ENCODE peak calls at places on chromosomes 7 and 10, in nine cellular contexts. E is pancreas; C is heart left ventricle; W is fibroblast of lung; M is iPS DF 6.9; S is CD8-positive, alpha-beta T cell; J is IMR-90; P is H9; G is lower lobe of right lung. L is an unnamed sample.

GRCh38 chr7:79964463-79964862 is 170.2 kb upstream of the GNAI1 start:
- DNase-seq in M (no peak), G (no peak), J (peak; percentile 37), C (no peak), W (no peak), S (no peak), P (no peak), E (no peak), L (no peak)

GRCh38 chr10:132937861-132938260 is 4.5 kb downstream of the CFAP46 start:
- DNase-seq in W (no peak), S (no peak), M (no peak), G (peak; percentile 42), J (no peak), P (no peak), E (no peak), C (no peak), L (no peak)

GRCh38 chr10:14609178-14609577 is 165.5 kb downstream of the FAM107B start:
- DNase-seq in P (no peak), W (no peak), E (no peak), G (no peak), M (no peak), S (no peak), C (no peak), J (no peak), L (no peak)

GRCh38 chr7:107939472-107940145 is 48.6 kb downstream of the DLD start:
- DNase-seq in W (peak; percentile 95), J (peak; percentile 88), C (peak; percentile 70), S (no peak), E (no peak), M (no peak), P (no peak), G (peak; percentile 34), L (peak; percentile 85)

GRCh38 chr7:52565980-52566379 is 469.5 kb upstream of the POM121L12 start:
- DNase-seq in J (no peak), P (no peak), W (no peak), E (no peak), M (no peak), C (no peak), G (no peak), S (no peak), L (no peak)

GRCh38 chr10:72742077-72742476 is 50.1 kb downstream of the MCU start:
- DNase-seq in C (no peak), S (no peak), P (no peak), G (no peak), M (no peak), E (no peak), W (no peak), J (no peak), L (no peak)

GRCh38 chr7:88315532-88315931 is 8.8 kb upstream of the STEAP4 start:
- DNase-seq in P (no peak), E (no peak), G (no peak), M (no peak), J (no peak), S (no peak), C (no peak), W (no peak), L (no peak)

GRCh38 chr10:101741938-101742337 is 34.0 kb downstream of the FGF8 start:
- DNase-seq in M (no peak), W (no peak), S (no peak), C (no peak), G (no peak), J (no peak), E (no peak), P (no peak), L (no peak)

GRCh38 chr7:608954-609711 is 89.5 kb upstream of the PDGFA start:
- DNase-seq in P (no peak), J (no peak), G (peak; percentile 27), W (peak; percentile 24), S (no peak), M (no peak), C (no peak), E (no peak), L (peak; percentile 32)

GRCh38 chr7:90688826-90689225 is 92.7 kb downstream of the CDK14 start:
- DNase-seq in G (no peak), C (no peak), W (no peak), E (no peak), J (no peak), M (no peak), S (no peak), P (no peak), L (peak; percentile 25)

GRCh38 chr10:118035358-118036031 is 11.2 kb downstream of the RAB11FIP2 start:
- DNase-seq in G (no peak), W (peak; percentile 36), M (no peak), J (no peak), C (no peak), S (no peak), E (no peak), P (no peak), L (no peak)

GRCh38 chr7:33854951-33855350 is 50.4 kb upstream of the BMPER start:
- DNase-seq in M (no peak), J (peak; percentile 95), P (no peak), E (no peak), C (no peak), G (no peak), W (peak; percentile 98), S (no peak), L (no peak)

GRCh38 chr7:130921391-130922180 is 187.6 kb upstream of the KLF14 start:
- DNase-seq in G (no peak), W (peak; percentile 97), C (peak; percentile 70), P (no peak), S (no peak), E (no peak), J (peak; percentile 85), M (no peak), L (peak; percentile 16)

GRCh38 chr7:50631639-50632038 is 66.4 kb upstream of the DDC start:
- DNase-seq in J (no peak), S (no peak), W (no peak), M (no peak), E (no peak), P (no peak), G (no peak), C (no peak), L (peak; percentile 10)

GRCh38 chr7:159144756-159145543 is at the start of gene VIPR2:
- DNase-seq in J (no peak), C (peak; percentile 51), E (peak; percentile 71), P (peak; percentile 66), S (no peak), M (no peak), W (no peak), G (no peak), L (no peak)

GRCh38 chr7:22129166-22129565 is 183.5 kb upstream of the CDCA7L start:
- DNase-seq in E (no peak), S (no peak), W (no peak), J (no peak), C (no peak), P (no peak), M (no peak), G (no peak), L (no peak)

GRCh38 chr7:54757711-54758110 is 1.3 kb downstream of the SEC61G start:
- DNase-seq in W (no peak), C (no peak), E (no peak), G (no peak), J (no peak), M (no peak), S (no peak), P (no peak), L (no peak)

GRCh38 chr7:145175366-145175765 is 339.5 kb upstream of the TPK1 start:
- DNase-seq in E (no peak), M (no peak), W (no peak), P (no peak), G (no peak), J (no peak), S (no peak), C (no peak), L (no peak)

GRCh38 chr7:17952387-17952786 is 12.1 kb upstream of the SNX13 start:
- DNase-seq in E (no peak), S (no peak), G (no peak), J (no peak), P (no peak), M (no peak), C (no peak), W (no peak), L (no peak)

GRCh38 chr7:106419455-106420182 is 134.8 kb upstream of the NAMPT start:
- DNase-seq in E (no peak), M (no peak), G (no peak), W (peak; percentile 13), C (no peak), J (no peak), S (no peak), P (no peak), L (no peak)
- H3K4me1 ChIP-seq in E (peaks cover 21% of the 10 kb centered on the region), M (no peaks in the 10 kb centered on the region), G (peaks cover 62% of the 10 kb centered on the region), W (peaks cover 18% of the 10 kb centered on the region), C (peaks cover 12% of the 10 kb centered on the region), J (peaks cover 20% of the 10 kb centered on the region), S (no peaks in the 10 kb centered on the region), P (no peaks in the 10 kb centered on the region), L (peaks cover 2% of the 10 kb centered on the region)

GRCh38 chr7:36407636-36408550 is 18.2 kb downstream of the ANLN start:
- DNase-seq in J (no peak), C (no peak), G (no peak), M (no peak), P (no peak), E (no peak), W (no peak), S (no peak), L (no peak)
- H3K4me1 ChIP-seq in J (peaks cover 3% of the 10 kb centered on the region), C (no peaks in the 10 kb centered on the region), G (no peaks in the 10 kb centered on the region), M (no peaks in the 10 kb centered on the region), P (no peaks in the 10 kb centered on the region), E (no peaks in the 10 kb centered on the region), W (peaks cover 2% of the 10 kb centered on the region), S (no peaks in the 10 kb centered on the region), L (no peaks in the 10 kb centered on the region)

DNA sequence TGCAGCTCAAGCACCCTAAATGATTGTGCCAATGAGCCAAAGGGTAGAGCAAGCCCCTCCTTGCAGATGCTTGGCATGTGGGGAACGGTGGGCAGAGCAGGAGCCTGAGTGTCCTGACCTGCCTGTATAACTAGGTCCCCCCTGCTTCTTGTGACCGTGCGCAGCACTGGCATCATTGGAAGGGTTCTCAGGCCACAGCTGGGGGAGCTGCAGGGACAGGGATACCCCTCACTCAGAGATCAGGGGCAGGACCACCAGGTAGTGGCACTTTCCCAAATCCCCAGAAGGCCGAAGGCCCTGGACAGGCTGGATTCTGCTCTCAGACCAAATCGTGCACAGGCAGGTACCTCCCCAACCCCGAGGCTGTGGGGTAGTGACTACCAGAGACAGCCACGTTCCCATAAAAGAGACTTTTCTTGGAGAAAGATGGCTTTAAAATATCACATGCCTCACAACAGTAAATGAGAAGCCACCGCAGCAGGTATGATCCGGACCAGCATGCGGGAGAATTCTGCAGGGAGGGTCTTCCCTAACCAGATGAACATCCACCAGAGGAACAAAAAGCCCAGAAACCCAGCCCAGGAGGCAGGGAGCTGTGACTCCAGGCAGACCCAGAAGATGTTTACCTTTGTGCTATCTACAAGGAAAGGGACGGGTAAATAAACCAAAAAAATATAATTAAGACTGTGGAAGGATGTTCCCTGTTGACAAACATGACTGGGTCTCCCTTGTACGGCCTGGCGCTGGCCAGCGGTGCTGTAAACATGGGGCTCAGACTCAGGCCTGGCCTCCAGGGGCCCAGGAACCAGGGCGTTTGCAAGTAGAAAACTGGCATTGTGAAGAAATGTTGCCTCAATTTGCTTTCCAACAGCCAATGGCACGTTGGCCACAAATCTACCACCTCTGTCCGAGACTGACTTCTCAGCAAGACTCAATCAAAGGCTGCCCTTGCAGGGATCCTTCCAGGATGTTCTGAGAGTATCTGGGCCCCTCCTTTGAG is 180.0 kb downstream of the TNS3 start:
- DNase-seq in P (no peak), S (no peak), M (no peak), G (no peak), C (no peak), W (no peak), J (no peak), E (peak; percentile 34), L (no peak)
- H3K4me1 ChIP-seq in P (no peaks in the 10 kb centered on the region), S (peaks cover 10% of the 10 kb centered on the region), M (no peaks in the 10 kb centered on the region), G (peaks cover 50% of the 10 kb centered on the region), C (peaks cover 15% of the 10 kb centered on the region), W (no peaks in the 10 kb centered on the region), J (peaks cover 15% of the 10 kb centered on the region), E (peaks cover 18% of the 10 kb centered on the region), L (no peaks in the 10 kb centered on the region)

GRCh38 chr7:134699871-134700270 is 53.2 kb downstream of the BPGM start:
- DNase-seq in W (peak; percentile 77), S (no peak), P (no peak), G (no peak), C (no peak), J (no peak), E (no peak), M (no peak), L (no peak)
- H3K4me1 ChIP-seq in W (peaks cover 23% of the 10 kb centered on the region), S (no peaks in the 10 kb centered on the region), P (peaks cover 3% of the 10 kb centered on the region), G (peaks cover 10% of the 10 kb centered on the region), C (no peaks in the 10 kb centered on the region), J (peaks cover 6% of the 10 kb centered on the region), E (no peaks in the 10 kb centered on the region), M (no peaks in the 10 kb centered on the region), L (no peaks in the 10 kb centered on the region)

L was measured in cardiac muscle cell.